ENCODE peak calls at places on chromosomes 5 and 9, in eight cellular contexts. One of them, this sample, is unnamed.
A peak's percentile ranks its signal among the peaks of the same experiment; 100 is the strongest.

GRCh38 chr5:126383246-126383645 is 40.0 kb upstream of the GRAMD2B start:
- DNase-seq in COR-L47: peak; percentile 37
- DNase-seq in PC-9: peak; percentile 65
- DNase-seq in Caki2: no peak
- DNase-seq in stimulated activated CD8-positive, alpha-beta memory T cell treated with anti-CD3 and anti-CD28 coated beads, Interleukin-2, amount 100 ng/mL, for 1 hour: no peak
- DNase-seq in stimulated activated CD4-positive, alpha-beta T cell treated with anti-CD3 and anti-CD28 coated beads, Interleukin-4, amount 100 ng/mL, for 4 hours: no peak
- DNase-seq in GM23338: no peak
- DNase-seq in GM10248: no peak
- DNase-seq in this sample: no peak

GRCh38 chr5:92778261-92778660 is 802.8 kb downstream of the NR2F1-AS1 start:
- DNase-seq in stimulated activated CD4-positive, alpha-beta T cell treated with anti-CD3 and anti-CD28 coated beads, Interleukin-4, amount 100 ng/mL, for 4 hours: no peak
- DNase-seq in PC-9: no peak
- DNase-seq in GM23338: no peak
- DNase-seq in COR-L47: no peak
- DNase-seq in stimulated activated CD8-positive, alpha-beta memory T cell treated with anti-CD3 and anti-CD28 coated beads, Interleukin-2, amount 100 ng/mL, for 1 hour: no peak
- DNase-seq in Caki2: no peak
- DNase-seq in GM10248: no peak
- DNase-seq in this sample: no peak

GRCh38 chr5:66306105-66306843 is 162.2 kb downstream of the SREK1 start:
- DNase-seq in GM23338: peak; percentile 83
- DNase-seq in stimulated activated CD4-positive, alpha-beta T cell treated with anti-CD3 and anti-CD28 coated beads, Interleukin-4, amount 100 ng/mL, for 4 hours: peak; percentile 5
- DNase-seq in Caki2: peak; percentile 29
- DNase-seq in PC-9: peak; percentile 44
- DNase-seq in GM10248: peak; percentile 62
- DNase-seq in stimulated activated CD8-positive, alpha-beta memory T cell treated with anti-CD3 and anti-CD28 coated beads, Interleukin-2, amount 100 ng/mL, for 1 hour: no peak
- DNase-seq in COR-L47: peak; percentile 67
- DNase-seq in this sample: peak; percentile 80

GRCh38 chr9:121736147-121736721 is 84.8 kb downstream of the DAB2IP start:
- DNase-seq in PC-9: peak; percentile 45
- DNase-seq in stimulated activated CD8-positive, alpha-beta memory T cell treated with anti-CD3 and anti-CD28 coated beads, Interleukin-2, amount 100 ng/mL, for 1 hour: no peak
- DNase-seq in stimulated activated CD4-positive, alpha-beta T cell treated with anti-CD3 and anti-CD28 coated beads, Interleukin-4, amount 100 ng/mL, for 4 hours: no peak
- DNase-seq in GM10248: no peak
- DNase-seq in COR-L47: no peak
- DNase-seq in GM23338: peak; percentile 92
- DNase-seq in Caki2: no peak
- DNase-seq in this sample: no peak

GRCh38 chr9:90300901-90301688 is 341.5 kb downstream of the DIRAS2 start:
- DNase-seq in stimulated activated CD4-positive, alpha-beta T cell treated with anti-CD3 and anti-CD28 coated beads, Interleukin-4, amount 100 ng/mL, for 4 hours: no peak
- DNase-seq in GM10248: no peak
- DNase-seq in GM23338: no peak
- DNase-seq in PC-9: peak; percentile 94
- DNase-seq in stimulated activated CD8-positive, alpha-beta memory T cell treated with anti-CD3 and anti-CD28 coated beads, Interleukin-2, amount 100 ng/mL, for 1 hour: no peak
- DNase-seq in Caki2: peak; percentile 88
- DNase-seq in COR-L47: peak; percentile 18
- DNase-seq in this sample: no peak

GRCh38 chr9:14320272-14321245 is 6.6 kb upstream of the NFIB start:
- DNase-seq in COR-L47: peak; percentile 29
- DNase-seq in GM10248: no peak
- DNase-seq in GM23338: no peak
- DNase-seq in stimulated activated CD4-positive, alpha-beta T cell treated with anti-CD3 and anti-CD28 coated beads, Interleukin-4, amount 100 ng/mL, for 4 hours: no peak
- DNase-seq in stimulated activated CD8-positive, alpha-beta memory T cell treated with anti-CD3 and anti-CD28 coated beads, Interleukin-2, amount 100 ng/mL, for 1 hour: no peak
- DNase-seq in PC-9: peak; percentile 77
- DNase-seq in Caki2: peak; percentile 79
- DNase-seq in this sample: peak; percentile 87

GRCh38 chr5:177595991-177596774 is 3.7 kb upstream of the B4GALT7 start:
- DNase-seq in Caki2: no peak
- DNase-seq in stimulated activated CD4-positive, alpha-beta T cell treated with anti-CD3 and anti-CD28 coated beads, Interleukin-4, amount 100 ng/mL, for 4 hours: no peak
- DNase-seq in stimulated activated CD8-positive, alpha-beta memory T cell treated with anti-CD3 and anti-CD28 coated beads, Interleukin-2, amount 100 ng/mL, for 1 hour: no peak
- DNase-seq in PC-9: no peak
- DNase-seq in GM23338: no peak
- DNase-seq in COR-L47: no peak
- DNase-seq in GM10248: no peak
- DNase-seq in this sample: no peak

GRCh38 chr5:56616454-56617160 is 198.7 kb upstream of the MAP3K1 start:
- DNase-seq in Caki2: no peak
- DNase-seq in stimulated activated CD4-positive, alpha-beta T cell treated with anti-CD3 and anti-CD28 coated beads, Interleukin-4, amount 100 ng/mL, for 4 hours: no peak
- DNase-seq in COR-L47: peak; percentile 61
- DNase-seq in PC-9: no peak
- DNase-seq in GM10248: no peak
- DNase-seq in GM23338: no peak
- DNase-seq in stimulated activated CD8-positive, alpha-beta memory T cell treated with anti-CD3 and anti-CD28 coated beads, Interleukin-2, amount 100 ng/mL, for 1 hour: no peak
- DNase-seq in this sample: no peak

GRCh38 chr5:136279314-136279713 is 86.0 kb downstream of the TRPC7 start:
- DNase-seq in PC-9: no peak
- DNase-seq in GM23338: no peak
- DNase-seq in stimulated activated CD4-positive, alpha-beta T cell treated with anti-CD3 and anti-CD28 coated beads, Interleukin-4, amount 100 ng/mL, for 4 hours: no peak
- DNase-seq in GM10248: no peak
- DNase-seq in Caki2: no peak
- DNase-seq in stimulated activated CD8-positive, alpha-beta memory T cell treated with anti-CD3 and anti-CD28 coated beads, Interleukin-2, amount 100 ng/mL, for 1 hour: no peak
- DNase-seq in COR-L47: no peak
- DNase-seq in this sample: no peak